ENCODE peak calls at places on chromosomes 6 and 20, in four cellular contexts. D is fibroblast of the aortic adventitia, Z is lung, R is GM13977. P is an unnamed sample.

GRCh38 chr20:16551601-16552419 is 21.4 kb downstream of the KIF16B start:
- DNase-seq in D (no peak), Z (no peak), R (no peak), P (no peak)

GRCh38 chr6:90393232-90393884 is 96.7 kb upstream of the BACH2 start:
- DNase-seq in D (peak), Z (peak), R (peak), P (peak)

GRCh38 chr6:163457637-163458561 is 43.4 kb downstream of the QKI start:
- DNase-seq in D (peak), Z (peak), R (no peak), P (peak)

GRCh38 chr6:118725944-118726343 is 74.6 kb upstream of the CEP85L start:
- DNase-seq in D (no peak), Z (no peak), R (no peak), P (no peak)

GRCh38 chr6:165568326-165568725 is 94.7 kb downstream of the PDE10A start:
- DNase-seq in D (no peak), Z (no peak), R (no peak), P (no peak)

GRCh38 chr6:30700340-30700739 is 9.6 kb upstream of the NRM start:
- DNase-seq in D (no peak), Z (no peak), R (no peak), P (no peak)

GRCh38 chr6:138722425-138723371 is 50.9 kb upstream of the CCDC28A start:
- DNase-seq in D (peak), Z (no peak), R (no peak), P (peak)

GRCh38 chr6:34391023-34391485 is 1.4 kb downstream of the NUDT3 start:
- DNase-seq in D (peak), Z (peak), R (peak), P (peak)

GRCh38 chr6:70413829-70414494 is 654 bp downstream of the FAM135A start:
- DNase-seq in D (peak), Z (no peak), R (peak), P (no peak)

GRCh38 chr6:157980288-157981131 is 1.2 kb upstream of the SYNJ2 start:
- DNase-seq in D (no peak), Z (no peak), R (no peak), P (no peak)

GRCh38 chr6:123763904-123764303 is 39.8 kb upstream of the NKAIN2 start:
- DNase-seq in D (no peak), Z (no peak), R (no peak), P (no peak)

DNA sequence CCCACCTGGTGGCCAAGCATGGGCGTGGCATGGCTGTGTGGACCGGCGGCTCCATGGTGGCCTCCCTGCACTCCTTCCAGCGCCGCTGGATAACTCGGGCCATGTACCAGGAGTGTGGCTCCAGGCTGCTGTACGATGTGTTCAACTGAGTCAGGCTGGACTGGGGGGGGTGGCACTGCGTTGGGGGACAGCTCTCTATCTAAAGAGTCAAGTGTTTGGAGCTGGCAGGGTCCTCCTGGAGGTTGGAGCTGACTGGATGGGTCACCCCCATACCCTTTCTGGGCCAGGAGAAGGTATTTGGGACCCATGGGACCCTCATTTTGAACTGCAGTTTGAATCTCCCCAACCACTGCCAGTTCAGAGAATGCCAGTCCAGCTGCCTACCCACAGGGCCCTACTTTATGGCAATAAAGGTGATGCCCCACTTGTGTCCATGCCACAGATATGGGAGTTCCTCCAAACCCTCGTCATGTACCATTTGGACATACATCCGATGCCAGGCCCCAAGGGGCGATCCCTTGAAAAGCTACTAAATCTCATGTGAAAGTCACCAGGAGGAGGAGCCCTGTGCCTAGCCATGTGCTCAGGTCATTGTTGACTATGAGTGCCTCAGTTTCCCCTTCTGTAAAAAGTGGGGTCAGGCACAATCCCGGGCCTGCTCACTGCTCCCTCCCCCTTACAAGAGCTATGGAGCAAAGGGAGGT is 1.5 kb downstream of the ACTL10 start:
- DNase-seq in D (no peak), Z (peak), R (peak), P (no peak)
- TF ChIP-seq CTCF in D (peak), Z (peak), R (peak), P (peak)

GRCh38 chr6:132401120-132401940 is at the start of gene MOXD1:
- DNase-seq in D (no peak), Z (no peak), R (peak), P (peak)
- TF ChIP-seq CTCF in D (peak), Z (no peak), R (peak), P (no peak)

DNA sequence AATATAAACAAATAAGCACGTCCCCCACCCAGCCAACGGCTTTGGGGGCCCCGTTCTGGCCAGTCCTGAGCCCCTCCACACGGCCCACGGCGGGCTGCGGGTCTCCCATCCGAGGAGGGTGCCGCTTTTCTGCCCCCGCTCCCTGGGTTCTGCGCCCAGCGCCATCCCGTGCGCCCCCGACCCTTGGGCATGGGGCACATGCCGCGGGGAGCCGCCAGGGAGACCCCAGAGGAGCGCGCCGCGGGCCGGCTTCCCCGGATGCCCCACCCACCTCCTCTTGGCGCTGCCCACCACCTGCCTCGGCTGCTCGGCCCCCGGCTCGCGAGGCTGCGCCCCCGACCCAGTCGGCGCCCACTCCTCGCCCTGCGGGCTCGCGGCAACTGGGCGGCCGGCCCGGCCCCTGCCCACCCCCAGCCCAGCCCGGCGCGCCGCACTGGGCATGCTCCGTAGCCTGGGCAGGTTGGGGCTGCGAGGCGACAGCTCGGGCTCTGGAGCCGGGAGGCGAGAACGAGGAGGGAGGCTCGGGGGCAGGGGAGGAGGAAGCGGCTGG is 580 bp upstream of the PLCB4 start:
- DNase-seq in D (no peak), Z (no peak), R (no peak), P (no peak)
- TF ChIP-seq CTCF in D (no peak), Z (no peak), R (no peak), P (no peak)

GRCh38 chr20:63819224-63819917 is 11.7 kb downstream of the ZBTB46 start:
- DNase-seq in D (peak), Z (no peak), R (no peak), P (no peak)
- TF ChIP-seq CTCF in D (peak), Z (no peak), R (no peak), P (peak)

DNA sequence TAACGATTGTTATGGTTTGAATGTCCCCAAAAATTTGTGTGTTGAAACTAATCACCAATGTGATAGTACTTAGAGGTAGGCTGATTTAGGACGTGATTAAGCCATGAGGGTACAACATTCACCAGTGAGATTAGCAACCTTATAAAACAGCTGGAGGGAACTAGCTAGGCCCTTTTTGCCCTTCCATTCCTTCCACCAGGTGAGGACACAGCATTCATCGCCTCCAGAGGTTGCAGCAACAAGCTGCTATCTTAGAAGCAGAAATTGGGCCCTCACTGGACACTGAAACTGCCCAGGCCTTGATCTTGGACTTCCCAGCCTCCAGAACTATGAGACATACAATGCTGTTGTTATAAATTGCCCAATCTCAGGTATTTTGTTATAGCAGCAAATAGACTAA is 340.7 kb upstream of the JARID2 start:
- DNase-seq in D (no peak), Z (no peak), R (no peak), P (no peak)
- TF ChIP-seq CTCF in D (no peak), Z (no peak), R (no peak), P (no peak)

GRCh38 chr6:41896280-41896679 is 1.1 kb upstream of the USP49 start:
- DNase-seq in D (no peak), Z (no peak), R (no peak), P (no peak)

GRCh38 chr6:41901882-41902519 is 6.8 kb upstream of the USP49 start:
- DNase-seq in D (no peak), Z (no peak), R (no peak), P (peak)
- TF ChIP-seq CTCF in D (no peak), Z (peak), R (peak), P (peak)